ENCODE peak calls at places on chromosomes 5 and 9, in four cellular contexts. A is neuronal stem cell, D is NT2/D1, X is kidney. L is an unnamed sample.

GRCh38 chr5:2888520-2889060 is 137.1 kb upstream of the IRX2 start:
- DNase-seq in A (no peak), D (no peak), X (no peak), L (no peak)

GRCh38 chr9:111979561-111979960 is 82.9 kb downstream of the UGCG start:
- DNase-seq in A (no peak), D (no peak), X (no peak), L (no peak)

GRCh38 chr5:146751054-146751453 is 127.5 kb downstream of the PPP2R2B start:
- DNase-seq in A (no peak), D (no peak), X (no peak), L (no peak)

GRCh38 chr5:74231697-74232096 is 408.8 kb downstream of the ENC1 start:
- DNase-seq in A (no peak), D (no peak), X (no peak), L (peak; percentile 64)

GRCh38 chr9:117286245-117286644 is 128.6 kb downstream of the ASTN2 start:
- DNase-seq in A (no peak), D (no peak), X (no peak), L (no peak)

GRCh38 chr5:89384391-89384790 is 501.4 kb upstream of the MEF2C start:
- DNase-seq in A (no peak), D (no peak), X (no peak), L (no peak)

GRCh38 chr5:38029431-38030065 is 189.7 kb upstream of the GDNF start:
- DNase-seq in A (no peak), D (no peak), X (no peak), L (no peak)

GRCh38 chr5:171137768-171138540 is 171.1 kb upstream of the TLX3 start:
- DNase-seq in A (no peak), D (no peak), X (no peak), L (peak; percentile 60)

GRCh38 chr5:115402822-115403577 is 106.5 kb upstream of the CCDC112 start:
- DNase-seq in A (no peak), D (no peak), X (no peak), L (peak; percentile 80)

GRCh38 chr9:121838757-121839669 is 187.6 kb downstream of the DAB2IP start:
- DNase-seq in A (no peak), D (no peak), X (no peak), L (no peak)

GRCh38 chr5:125612356-125613149 is 810.7 kb upstream of the GRAMD2B start:
- DNase-seq in A (no peak), D (no peak), X (peak; percentile 54), L (no peak)

GRCh38 chr9:129109504-129109903 is 1.1 kb downstream of the CRAT start:
- DNase-seq in A (no peak), D (no peak), X (peak; percentile 69), L (peak; percentile 84)

DNA sequence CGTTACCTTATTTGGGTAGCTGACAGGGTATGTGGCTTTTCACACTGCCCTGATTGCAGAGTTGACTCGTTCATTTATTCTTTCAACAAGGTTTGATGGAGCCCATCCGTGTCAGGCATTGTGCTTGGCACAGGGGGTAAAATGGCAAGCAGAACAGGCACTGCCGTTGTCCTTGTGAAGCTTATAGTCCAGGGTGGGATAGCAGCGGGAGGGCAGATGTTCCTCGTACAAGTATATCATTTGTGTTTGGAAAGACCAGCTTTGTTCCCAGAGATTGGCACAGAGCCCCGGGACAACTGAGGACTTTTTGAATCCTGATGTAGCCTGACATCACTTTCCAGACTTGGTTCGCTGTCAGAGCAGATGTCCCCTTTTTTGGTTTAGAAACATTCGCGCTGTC is 50.9 kb downstream of the MVB12B start:
- DNase-seq in A (no peak), D (no peak), X (no peak), L (no peak)
- H3K4me1 ChIP-seq in A (peaks cover 32% of the 10 kb centered on the region), D (peaks cover 17% of the 10 kb centered on the region), X (peaks cover 5% of the 10 kb centered on the region), L (peaks cover 36% of the 10 kb centered on the region)

DNA sequence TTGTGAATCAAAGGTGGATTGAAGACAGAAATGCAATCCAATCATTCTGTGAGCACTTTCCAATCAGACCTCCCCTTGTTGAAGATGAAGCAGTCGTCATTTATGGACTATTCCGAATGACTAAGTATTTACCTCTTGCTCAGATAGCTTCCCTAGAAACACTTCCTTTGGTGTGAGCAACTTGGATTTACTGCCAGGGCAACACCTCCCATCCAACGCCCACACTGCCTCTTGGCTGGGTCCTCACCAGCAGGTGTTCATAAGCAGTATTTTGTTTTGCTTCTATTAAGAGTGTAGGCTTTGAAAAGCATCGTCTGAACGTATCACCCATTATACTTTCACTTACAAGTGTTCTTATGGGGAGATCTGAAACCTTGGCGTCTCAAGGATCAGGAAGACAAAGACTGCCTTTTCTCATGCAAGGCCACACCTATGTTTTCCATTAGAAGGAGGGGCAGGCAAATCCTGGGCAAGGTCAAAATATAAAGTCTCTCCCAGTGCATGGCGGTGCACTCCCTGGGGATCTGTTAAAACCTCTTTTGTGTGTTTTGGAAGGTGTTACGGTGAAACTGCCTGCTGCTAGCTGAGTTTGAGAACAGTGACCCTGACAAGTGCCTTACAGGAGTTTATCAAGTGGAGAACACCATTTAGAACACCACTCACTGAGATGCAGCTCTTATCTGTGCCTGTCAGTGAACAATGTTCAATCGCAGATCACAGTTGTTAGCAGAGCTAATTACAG is 10.6 kb upstream of the MARCHF3 start:
- DNase-seq in A (no peak), D (no peak), X (no peak), L (no peak)
- H3K9ac ChIP-seq in A (no peak overlapping the region), D (no peak overlapping the region), X (no peak overlapping the region), L (no peak overlapping the region)

GRCh38 chr5:152676177-152676576 is 271.1 kb upstream of the NMUR2 start:
- DNase-seq in A (no peak), D (no peak), X (no peak), L (no peak)
- H3K9me3 ChIP-seq in A (no peaks in the 10 kb centered on the region), D (no peaks in the 10 kb centered on the region), X (no peaks in the 10 kb centered on the region), L (no peaks in the 10 kb centered on the region)

GRCh38 chr9:85662558-85662957 is 79.2 kb downstream of the AGTPBP1 start:
- DNase-seq in A (no peak), D (no peak), X (no peak), L (no peak)

GRCh38 chr9:85658716-85659115 is 83.0 kb downstream of the AGTPBP1 start:
- DNase-seq in A (no peak), D (no peak), X (no peak), L (no peak)
- H3K4me1 ChIP-seq in A (no peaks in the 10 kb centered on the region), D (no peaks in the 10 kb centered on the region), X (no peaks in the 10 kb centered on the region), L (no peaks in the 10 kb centered on the region)

L was measured in GM23248.